ENCODE peak calls at places on chromosomes 5 and 9, in nine cellular contexts. T is activated T-helper 9 cell treated with anti-CD3 and anti-CD28 coated beads, Interleukin-2, amount 50 U/mL, for 16 hours; A is GM12865; S is stimulated activated CD4-positive, alpha-beta T cell treated with anti-CD3 and anti-CD28 coated beads, Interleukin-4, amount 100 ng/mL, for 24 hours; F is WERI-Rb-1; O is hypothalamus; W is NCI-H1417; H is stimulated activated naive CD8-positive, alpha-beta T cell treated with anti-CD3 and anti-CD28 coated beads, Interleukin-15, amount 100 ng/mL, for 72 hours; I is H9. R is an unnamed sample.

GRCh38 chr9:33125871-33126822 is 41.0 kb downstream of the B4GALT1 start:
- DNase-seq in T (no peak), A (no peak), F (peak), S (no peak), W (no peak), I (no peak), O (no peak), H (no peak), R (no peak)

GRCh38 chr5:1815881-1816292 is 14.7 kb downstream of the NDUFS6 start:
- DNase-seq in T (no peak), W (no peak), F (no peak), S (no peak), I (peak), O (no peak), A (no peak), H (no peak), R (no peak)

GRCh38 chr5:171365351-171365750 is 22.3 kb upstream of the NPM1 start:
- DNase-seq in I (peak), S (no peak), F (peak), A (no peak), W (no peak), H (no peak), O (no peak), T (no peak), R (peak)

GRCh38 chr5:53073349-53073748 is 36.2 kb downstream of the MOCS2 start:
- DNase-seq in F (peak), I (no peak), T (no peak), O (no peak), A (no peak), H (no peak), S (no peak), W (no peak), R (no peak)

GRCh38 chr9:33248606-33249005 is 8.6 kb downstream of the SPINK4 start:
- DNase-seq in O (no peak), S (no peak), H (no peak), W (no peak), I (no peak), F (no peak), A (no peak), T (no peak), R (no peak)

GRCh38 chr5:5765066-5765465 is 342.6 kb downstream of the ICE1 start:
- DNase-seq in F (no peak), A (no peak), O (no peak), W (no peak), H (no peak), S (no peak), T (no peak), I (no peak), R (no peak)

GRCh38 chr9:77000330-77000729 is 19.1 kb upstream of the FOXB2 start:
- DNase-seq in O (no peak), H (no peak), T (no peak), A (no peak), W (no peak), F (no peak), I (no peak), S (no peak), R (no peak)

GRCh38 chr5:96209829-96210228 is 223.2 kb downstream of the PCSK1 start:
- DNase-seq in A (no peak), O (no peak), T (no peak), I (no peak), H (no peak), F (no peak), S (no peak), W (no peak), R (no peak)

GRCh38 chr5:83048811-83049210 is 28.4 kb downstream of the TMEM167A start:
- DNase-seq in I (no peak), A (no peak), H (no peak), O (no peak), F (no peak), W (no peak), S (no peak), T (no peak), R (no peak)

GRCh38 chr5:135365281-135365680 is 33.8 kb downstream of the MACROH2A1 start:
- DNase-seq in T (no peak), W (no peak), O (no peak), S (no peak), F (no peak), A (no peak), H (no peak), I (no peak), R (no peak)

GRCh38 chr5:32805966-32806626 is 95.0 kb downstream of the NPR3 start:
- DNase-seq in H (no peak), S (no peak), I (no peak), O (no peak), A (no peak), F (no peak), T (no peak), W (no peak), R (no peak)

GRCh38 chr5:115718853-115719252 is 93.0 kb upstream of the TMED7 start:
- DNase-seq in O (no peak), H (no peak), I (no peak), S (no peak), T (no peak), A (no peak), F (no peak), W (no peak), R (no peak)

GRCh38 chr9:96513622-96514021 is 63.7 kb downstream of the HABP4 start:
- DNase-seq in O (no peak), I (no peak), A (no peak), W (no peak), S (no peak), T (no peak), H (no peak), F (no peak), R (no peak)

R was measured in K562.